ENCODE peak calls at places on chromosomes 7 and 10, in four cellular contexts. One of them, this sample, is unnamed.
A peak's percentile ranks its signal among the peaks of the same experiment; 100 is the strongest.

GRCh38 chr10:106310596-106310995 is 853.9 kb downstream of the SORCS1 start:
- DNase-seq in upper lobe of right lung: no peak
- DNase-seq in effector memory CD4-positive, alpha-beta T cell: no peak
- DNase-seq in aorta: no peak
- DNase-seq in this sample: no peak

GRCh38 chr10:75542084-75542483 is 110.7 kb downstream of the LRMDA start:
- DNase-seq in upper lobe of right lung: no peak
- DNase-seq in effector memory CD4-positive, alpha-beta T cell: no peak
- DNase-seq in aorta: no peak
- DNase-seq in this sample: no peak

GRCh38 chr10:92239185-92239599 is 51.7 kb downstream of the CPEB3 start:
- DNase-seq in upper lobe of right lung: no peak
- DNase-seq in effector memory CD4-positive, alpha-beta T cell: no peak
- DNase-seq in aorta: no peak
- DNase-seq in this sample: no peak

GRCh38 chr7:131726031-131726430 is 169.6 kb upstream of the PODXL start:
- DNase-seq in upper lobe of right lung: no peak
- DNase-seq in effector memory CD4-positive, alpha-beta T cell: no peak
- DNase-seq in aorta: no peak
- DNase-seq in this sample: no peak

GRCh38 chr7:106111671-106112117 is 418 bp downstream of the SYPL1 start:
- DNase-seq in upper lobe of right lung: peak; percentile 90
- DNase-seq in effector memory CD4-positive, alpha-beta T cell: peak; percentile 48
- DNase-seq in aorta: peak; percentile 91
- DNase-seq in this sample: no peak

GRCh38 chr10:49123981-49124920 is 8.9 kb upstream of the VSTM4 start:
- DNase-seq in upper lobe of right lung: no peak
- DNase-seq in effector memory CD4-positive, alpha-beta T cell: no peak
- DNase-seq in aorta: no peak
- DNase-seq in this sample: no peak

GRCh38 chr10:108303149-108303548 is 1138.6 kb upstream of the SORCS1 start:
- DNase-seq in upper lobe of right lung: no peak
- DNase-seq in effector memory CD4-positive, alpha-beta T cell: no peak
- DNase-seq in aorta: no peak
- DNase-seq in this sample: no peak

GRCh38 chr10:9018844-9019173 is 964.3 kb downstream of the GATA3 start:
- DNase-seq in upper lobe of right lung: no peak
- DNase-seq in effector memory CD4-positive, alpha-beta T cell: no peak
- DNase-seq in aorta: no peak
- DNase-seq in this sample: no peak

GRCh38 chr7:22256702-22257101 is 100.3 kb downstream of the RAPGEF5 start:
- DNase-seq in upper lobe of right lung: no peak
- DNase-seq in effector memory CD4-positive, alpha-beta T cell: no peak
- DNase-seq in aorta: no peak
- DNase-seq in this sample: no peak

GRCh38 chr7:117066668-117067067 is 113.4 kb downstream of the ST7 start:
- DNase-seq in upper lobe of right lung: no peak
- DNase-seq in effector memory CD4-positive, alpha-beta T cell: no peak
- DNase-seq in aorta: no peak
- DNase-seq in this sample: no peak

This sample was measured in central memory CD8-positive, alpha-beta T cell.